ENCODE peak calls at places on chromosomes 12 and 14, in eight cellular contexts. F is DND-41, L is neuronal stem cell, S is spleen, K is ovary, R is Caco-2, Z is A673, C is gastrocnemius medialis. M is an unnamed sample. For H3K36me3, the result is how much of the 10 kb centered on the place peaks cover.

GRCh38 chr12:46473634-46474201 is 101.1 kb upstream of the SLC38A2 start:
- DNase-seq in K (peak), R (peak), F (peak), C (peak), Z (peak), L (no peak), S (peak), M (no peak)

GRCh38 chr12:65965358-65965757 is 141.1 kb downstream of the HMGA2 start:
- DNase-seq in L (no peak), S (no peak), R (no peak), Z (no peak), K (no peak), C (no peak), F (no peak), M (no peak)

GRCh38 chr12:58443273-58443980 is 476.9 kb downstream of the LRIG3 start:
- DNase-seq in R (no peak), Z (peak), C (no peak), K (no peak), F (no peak), L (no peak), S (no peak), M (peak)

GRCh38 chr14:80434574-80435321 is 223.4 kb upstream of the DIO2 start:
- DNase-seq in C (no peak), K (no peak), Z (no peak), L (no peak), S (no peak), R (no peak), F (no peak), M (no peak)

GRCh38 chr12:68980476-68981212 is 47.7 kb upstream of the CPM start:
- DNase-seq in L (no peak), C (no peak), S (no peak), R (no peak), Z (no peak), K (no peak), F (no peak), M (no peak)

GRCh38 chr12:51421266-51421884 is 3.3 kb upstream of the SLC4A8 start:
- DNase-seq in K (peak), S (no peak), F (peak), C (no peak), Z (peak), R (peak), L (peak), M (peak)

GRCh38 chr14:100586153-100586519 is 1.1 kb downstream of the BEGAIN start:
- DNase-seq in R (no peak), Z (no peak), C (no peak), K (no peak), L (no peak), S (peak), F (no peak), M (no peak)

GRCh38 chr12:32777159-32777558 is 21.5 kb upstream of the YARS2 start:
- DNase-seq in F (no peak), Z (no peak), R (no peak), K (no peak), C (no peak), S (no peak), L (no peak), M (no peak)

GRCh38 chr14:20722016-20722415 is 23.7 kb upstream of the EDDM3A start:
- DNase-seq in S (no peak), L (no peak), Z (no peak), R (no peak), C (no peak), K (no peak), F (no peak), M (no peak)

GRCh38 chr12:8779862-8780261 is 42.6 kb upstream of the A2ML1 start:
- DNase-seq in S (no peak), R (no peak), L (no peak), C (no peak), Z (no peak), K (no peak), F (no peak), M (no peak)

GRCh38 chr14:93081875-93082570 is 33.7 kb downstream of the ITPK1 start:
- DNase-seq in R (no peak), Z (no peak), L (no peak), C (no peak), K (no peak), F (peak), S (no peak), M (no peak)

GRCh38 chr12:2341871-2342270 is 289.1 kb downstream of the CACNA1C start:
- DNase-seq in Z (peak), R (no peak), F (no peak), K (no peak), L (no peak), C (peak), S (no peak), M (no peak)

GRCh38 chr14:60275932-60276331 is 26.9 kb downstream of the PPM1A start:
- DNase-seq in F (no peak), Z (no peak), R (peak), K (no peak), C (no peak), S (no peak), L (no peak), M (no peak)

GRCh38 chr12:96824074-96824837 is 82.8 kb upstream of the NEDD1 start:
- DNase-seq in R (no peak), S (no peak), Z (no peak), F (no peak), L (no peak), C (no peak), K (no peak), M (no peak)

DNA sequence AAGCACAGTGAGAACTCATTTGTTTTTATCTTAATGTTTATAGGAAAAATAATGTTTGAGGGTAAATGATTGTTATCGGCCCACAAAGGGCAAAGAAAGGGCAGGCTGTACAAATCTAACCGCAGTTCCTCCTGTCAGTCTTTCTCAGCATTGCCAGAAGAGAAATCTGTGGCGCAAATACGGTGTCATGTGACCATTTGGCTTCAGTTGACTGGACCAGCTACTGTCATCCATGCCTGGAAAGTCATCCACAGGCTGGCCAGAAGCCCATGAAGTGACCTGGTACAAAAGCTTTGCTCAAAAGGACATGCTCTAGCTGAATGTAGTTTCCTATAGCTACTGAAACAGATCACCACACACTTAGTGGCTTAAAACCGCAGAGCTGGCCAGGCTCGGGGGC is 43.6 kb downstream of the HCAR2 start:
- DNase-seq in Z (no peak), F (no peak), K (no peak), C (no peak), R (no peak), L (no peak), S (no peak), M (no peak)
- H3K36me3 ChIP-seq in Z (under half), F (under half), K (under half), C (under half), R (under half), L (under half), S (under half), M (under half)

DNA sequence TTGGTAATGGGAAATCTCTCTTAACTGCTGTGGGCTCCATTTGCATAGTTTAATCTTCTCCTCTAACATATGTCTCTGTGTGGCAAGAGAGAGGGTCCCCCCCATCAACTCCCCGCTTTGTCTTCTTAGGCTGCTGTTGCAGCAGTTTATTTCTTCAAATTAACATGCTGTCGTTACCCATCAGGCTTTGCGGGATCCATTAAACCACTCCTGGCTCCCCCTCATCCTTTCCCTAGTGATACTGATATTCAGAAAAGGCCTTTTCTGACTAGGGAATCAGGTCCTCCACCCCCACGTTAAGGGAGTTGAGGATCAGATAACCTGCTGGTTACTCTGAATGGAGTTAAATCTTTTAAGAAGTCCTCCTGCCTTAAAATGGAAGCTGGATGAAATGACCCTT is 15.3 kb downstream of the GPR84 start:
- DNase-seq in K (no peak), S (no peak), C (no peak), Z (no peak), L (no peak), R (no peak), F (no peak), M (no peak)
- H3K36me3 ChIP-seq in K (under half), S (half or more), C (half or more), Z (under half), L (under half), R (under half), F (half or more), M (under half)

DNA sequence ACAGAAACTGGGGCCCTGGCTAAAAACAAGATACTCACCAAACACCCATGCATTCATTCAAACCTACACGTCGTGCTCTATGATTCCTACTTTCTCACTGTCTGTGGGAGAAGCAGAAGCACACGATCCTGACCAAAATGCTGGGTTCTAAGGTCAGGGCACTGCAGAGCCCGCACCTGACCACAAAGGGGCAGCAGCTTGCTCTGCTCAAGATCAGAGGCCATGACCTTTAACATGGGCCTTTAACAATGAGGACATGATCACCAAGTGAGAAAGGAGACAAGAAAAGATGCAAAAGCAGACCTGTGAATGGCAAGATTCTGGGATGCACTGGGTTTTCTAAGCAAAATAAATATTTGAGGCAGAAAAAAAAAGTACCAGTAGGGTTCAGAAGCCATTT is 40.1 kb upstream of the VPS33A start:
- DNase-seq in K (no peak), F (no peak), R (peak), L (no peak), C (no peak), Z (no peak), S (no peak), M (peak)
- H3K36me3 ChIP-seq in K (under half), F (half or more), R (under half), L (under half), C (half or more), Z (under half), S (half or more), M (under half)

GRCh38 chr14:68898248-68899032 is 80.7 kb downstream of the ACTN1 start:
- DNase-seq in S (no peak), Z (no peak), F (no peak), K (no peak), C (no peak), R (no peak), L (no peak), M (no peak)

GRCh38 chr14:68899033-68899603 is 80.0 kb downstream of the ACTN1 start:
- DNase-seq in C (no peak), S (no peak), K (no peak), R (no peak), F (no peak), Z (no peak), L (no peak), M (no peak)

GRCh38 chr14:68895304-68895703 is 83.8 kb downstream of the ACTN1 start:
- DNase-seq in Z (no peak), K (no peak), F (no peak), R (no peak), L (no peak), C (no peak), S (no peak), M (no peak)

GRCh38 chr14:68896132-68896531 is 83.0 kb downstream of the ACTN1 start:
- DNase-seq in C (no peak), F (no peak), L (no peak), K (no peak), Z (no peak), R (no peak), S (no peak), M (no peak)

GRCh38 chr14:68897559-68898160 is 81.4 kb downstream of the ACTN1 start:
- DNase-seq in Z (no peak), S (no peak), C (no peak), R (no peak), F (no peak), L (no peak), K (no peak), M (no peak)
- H3K36me3 ChIP-seq in Z (under half), S (under half), C (under half), R (under half), F (half or more), L (half or more), K (under half), M (under half)

GRCh38 chr12:98660521-98660920 is 15.4 kb downstream of the APAF1 start:
- DNase-seq in L (no peak), F (no peak), C (no peak), Z (no peak), K (no peak), S (no peak), R (no peak), M (no peak)
- H3K36me3 ChIP-seq in L (under half), F (half or more), C (half or more), Z (under half), K (under half), S (half or more), R (under half), M (under half)

DNA sequence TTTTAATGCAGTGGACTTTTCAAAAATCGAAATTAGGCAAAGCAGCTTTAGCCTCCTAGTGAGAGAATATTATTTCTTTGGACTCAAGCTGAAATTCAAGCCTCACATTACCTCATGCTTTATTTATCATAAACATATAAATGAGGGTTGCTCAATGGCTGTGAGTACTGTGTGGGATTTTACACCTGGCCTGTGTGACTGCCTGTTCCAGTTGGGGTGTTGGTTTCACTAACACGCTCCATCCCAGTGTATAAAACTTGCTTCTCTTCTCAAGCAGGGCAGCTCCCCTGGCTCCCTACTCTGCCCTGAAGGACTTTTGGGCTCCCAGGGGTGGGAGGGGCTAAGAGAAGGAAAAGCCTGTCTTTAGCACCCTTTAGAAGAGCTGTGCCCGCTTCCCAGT is 15.0 kb downstream of the ANKLE2 start:
- DNase-seq in C (no peak), S (no peak), F (no peak), K (no peak), L (no peak), R (no peak), Z (no peak), M (no peak)
- H3K36me3 ChIP-seq in C (half or more), S (half or more), F (half or more), K (under half), L (half or more), R (under half), Z (half or more), M (under half)

DNA sequence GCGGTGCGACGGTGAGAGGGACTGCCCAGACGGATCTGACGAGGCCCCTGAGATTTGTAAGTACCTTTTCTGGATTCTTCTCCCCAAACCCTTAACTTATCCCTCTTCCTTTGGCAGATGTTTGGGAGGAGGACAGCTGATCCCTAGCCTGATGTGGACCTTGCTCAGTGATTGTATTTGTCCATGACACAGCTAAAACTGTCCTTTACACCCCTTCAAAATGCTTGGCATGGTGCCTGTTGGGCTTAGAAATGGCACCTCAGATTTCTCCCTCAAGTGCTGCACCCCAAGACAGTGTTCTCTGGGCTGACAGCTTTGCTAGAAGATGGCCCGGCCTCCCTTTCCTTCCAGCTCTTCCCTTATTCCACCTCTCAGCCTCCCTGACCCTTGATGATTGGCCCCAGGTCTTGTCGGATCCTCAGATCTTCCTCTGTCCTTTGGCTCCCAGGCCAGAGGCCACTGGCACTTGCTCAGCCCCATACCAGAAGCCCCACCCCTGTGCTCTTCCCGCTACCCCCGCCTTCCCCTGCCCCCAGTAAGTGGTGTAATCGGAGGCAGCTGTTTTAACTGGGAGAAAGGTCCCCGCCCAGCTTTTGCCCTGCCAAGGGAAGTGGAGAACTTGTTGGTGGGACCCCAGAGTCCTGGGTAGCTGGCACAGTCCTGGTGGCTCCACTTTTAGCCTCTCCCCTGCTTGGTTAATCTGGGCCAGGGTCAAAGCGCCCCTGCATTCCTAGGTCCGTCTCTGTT is 8.7 kb downstream of the LRP1-AS start:
- DNase-seq in K (peak), S (no peak), C (peak), R (peak), Z (no peak), L (no peak), F (no peak), M (no peak)
- H3K36me3 ChIP-seq in K (under half), S (under half), C (under half), R (under half), Z (under half), L (under half), F (under half), M (under half)

GRCh38 chr14:91998667-91999570 is 40.9 kb downstream of the TRIP11 start:
- DNase-seq in F (no peak), S (no peak), K (no peak), R (no peak), L (no peak), C (no peak), Z (no peak), M (no peak)
- H3K36me3 ChIP-seq in F (under half), S (under half), K (under half), R (under half), L (under half), C (under half), Z (under half), M (under half)

DNA sequence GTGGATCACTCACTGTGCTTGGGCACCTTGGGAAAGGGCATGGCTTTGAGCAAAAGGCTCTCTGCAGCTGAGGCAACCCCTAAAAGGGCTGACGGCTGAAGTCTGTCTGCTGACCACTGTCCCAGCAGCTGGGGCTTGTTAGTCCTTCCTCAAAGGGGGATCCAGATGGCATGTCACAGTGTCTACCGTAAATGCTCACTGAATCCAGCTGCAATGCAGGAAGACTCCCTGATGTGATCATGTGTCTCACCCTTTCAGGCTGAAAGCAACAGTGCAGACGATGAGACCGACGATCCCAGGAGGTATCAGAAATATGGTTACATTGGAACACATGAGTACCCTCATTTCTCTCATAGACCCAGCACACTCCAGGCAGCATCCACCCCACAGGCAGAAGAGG is 12.4 kb downstream of the OAS1 start:
- DNase-seq in L (no peak), R (no peak), C (no peak), Z (peak), S (no peak), F (no peak), K (no peak), M (no peak)
- H3K36me3 ChIP-seq in L (under half), R (under half), C (under half), Z (under half), S (half or more), F (under half), K (under half), M (under half)

GRCh38 chr14:63685401-63685800 is 42.5 kb downstream of the SGPP1 start:
- DNase-seq in Z (no peak), F (no peak), C (no peak), K (no peak), R (no peak), S (no peak), L (no peak), M (no peak)
- H3K36me3 ChIP-seq in Z (under half), F (under half), C (under half), K (under half), R (under half), S (under half), L (under half), M (under half)